ENCODE peak calls at places on chromosome 19, in ten cellular contexts. L is epithelial cell of esophagus, F is endodermal cell, O is prostate gland, H is thoracic aorta, V is fibroblast of villous mesenchyme, A is pancreas, I is left ventricle myocardium inferior, Q is GM12865, N is Peyer's patch. J is an unnamed sample.

GRCh38 chr19:16726916-16727315 is 7.3 kb downstream of the NWD1 start:
- DNase-seq in N (no peak), O (no peak), H (no peak), L (no peak), Q (no peak), I (no peak), F (no peak), V (no peak), A (no peak), J (no peak)

GRCh38 chr19:57665261-57665806 is 3.4 kb upstream of the ZSCAN4 start:
- DNase-seq in V (no peak), A (no peak), H (no peak), L (no peak), Q (no peak), F (no peak), O (no peak), I (no peak), N (no peak), J (no peak)

GRCh38 chr19:31181535-31181934 is 167.7 kb downstream of the TSHZ3 start:
- DNase-seq in N (no peak), Q (no peak), F (no peak), L (no peak), H (no peak), V (no peak), O (no peak), I (no peak), A (no peak), J (no peak)

GRCh38 chr19:19643158-19644053 is at the start of gene GMIP:
- DNase-seq in F (peak), O (peak), I (peak), V (peak), N (peak), A (peak), H (no peak), Q (peak), L (peak), J (peak)

GRCh38 chr19:17886515-17886914 is 14.8 kb downstream of the SLC5A5 start:
- DNase-seq in V (no peak), Q (peak), L (no peak), A (no peak), H (no peak), O (no peak), I (no peak), F (no peak), N (no peak), J (no peak)

GRCh38 chr19:50412419-50412818 is 6.3 kb upstream of the SPIB start:
- DNase-seq in N (no peak), O (no peak), Q (no peak), L (no peak), F (no peak), A (no peak), H (no peak), I (no peak), V (no peak), J (no peak)

GRCh38 chr19:10866495-10866894 is 4.9 kb upstream of the CARM1 start:
- DNase-seq in O (no peak), F (no peak), I (no peak), N (no peak), L (no peak), V (no peak), A (no peak), Q (no peak), H (no peak), J (no peak)

GRCh38 chr19:35988824-35989223 is 6.2 kb upstream of the SDHAF1 start:
- DNase-seq in O (no peak), H (no peak), A (no peak), Q (no peak), F (no peak), L (no peak), I (no peak), N (no peak), V (no peak), J (no peak)

GRCh38 chr19:35822579-35822978 is 9.9 kb upstream of the PRODH2 start:
- DNase-seq in O (no peak), A (no peak), H (no peak), F (no peak), I (no peak), N (no peak), Q (no peak), V (no peak), L (no peak), J (no peak)

GRCh38 chr19:55460670-55461258 is 678 bp downstream of the ISOC2 start:
- DNase-seq in L (peak), O (peak), V (peak), I (peak), H (peak), Q (peak), A (peak), F (peak), N (peak), J (peak)

DNA sequence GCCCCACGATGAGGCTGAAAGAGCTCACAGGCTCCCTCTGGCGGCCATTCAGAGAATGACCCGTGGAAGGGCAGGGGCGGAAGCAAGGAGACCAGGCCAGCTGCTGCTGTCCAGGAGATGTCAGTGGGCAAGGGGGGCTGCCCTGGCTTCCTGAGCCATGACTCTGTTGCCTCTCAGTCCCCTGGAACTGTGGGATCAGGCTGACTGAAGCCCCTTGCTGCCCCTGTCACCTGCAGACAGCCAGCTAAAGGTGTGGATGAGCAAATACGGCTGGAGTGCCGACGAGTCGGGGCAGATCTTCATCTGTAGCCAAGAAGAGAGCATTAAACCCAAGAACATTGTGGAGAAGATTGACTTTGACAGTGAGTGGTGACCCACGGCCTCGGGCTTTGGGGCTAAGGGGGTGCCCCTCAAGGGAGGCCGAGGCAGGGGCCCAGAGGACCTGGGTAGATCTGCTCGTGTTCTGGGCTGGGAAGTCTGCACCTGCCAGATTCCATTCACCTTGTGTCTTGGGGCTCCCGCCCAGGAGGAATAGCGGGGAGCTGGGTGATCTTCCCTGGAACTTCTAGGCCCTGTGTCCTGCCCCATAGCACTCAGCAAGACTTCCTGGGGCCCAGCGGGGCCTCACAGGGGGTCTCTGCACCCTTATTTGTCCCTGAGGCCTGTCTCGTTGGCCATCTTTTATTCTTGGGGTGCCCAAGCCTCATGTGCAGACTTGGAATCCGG is 12.5 kb upstream of the ACTN4 start:
- DNase-seq in O (peak), Q (peak), F (peak), N (peak), V (peak), A (peak), I (peak), L (peak), H (no peak), J (no peak)
- TF ChIP-seq CTCF in O (peak), Q (peak), F (peak), N (peak), V (peak), A (peak), I (peak), L (peak), H (peak), J (peak)

GRCh38 chr19:1854032-1854541 is 5.8 kb upstream of the REXO1 start:
- DNase-seq in I (no peak), F (no peak), A (no peak), V (no peak), L (no peak), N (no peak), H (no peak), O (no peak), Q (no peak), J (no peak)

GRCh38 chr19:1855828-1856255 is 7.5 kb downstream of the KLF16 start:
- DNase-seq in I (no peak), N (no peak), H (no peak), O (no peak), L (no peak), F (peak), V (no peak), A (no peak), Q (peak), J (peak)

GRCh38 chr19:1854542-1855039 is 6.3 kb upstream of the REXO1 start:
- DNase-seq in V (no peak), N (no peak), I (peak), O (peak), L (no peak), Q (no peak), A (no peak), H (no peak), F (no peak), J (no peak)

GRCh38 chr19:1856345-1856697 is 7.1 kb downstream of the KLF16 start:
- DNase-seq in Q (no peak), V (no peak), L (no peak), N (no peak), I (no peak), F (no peak), H (no peak), O (no peak), A (no peak), J (no peak)

DNA sequence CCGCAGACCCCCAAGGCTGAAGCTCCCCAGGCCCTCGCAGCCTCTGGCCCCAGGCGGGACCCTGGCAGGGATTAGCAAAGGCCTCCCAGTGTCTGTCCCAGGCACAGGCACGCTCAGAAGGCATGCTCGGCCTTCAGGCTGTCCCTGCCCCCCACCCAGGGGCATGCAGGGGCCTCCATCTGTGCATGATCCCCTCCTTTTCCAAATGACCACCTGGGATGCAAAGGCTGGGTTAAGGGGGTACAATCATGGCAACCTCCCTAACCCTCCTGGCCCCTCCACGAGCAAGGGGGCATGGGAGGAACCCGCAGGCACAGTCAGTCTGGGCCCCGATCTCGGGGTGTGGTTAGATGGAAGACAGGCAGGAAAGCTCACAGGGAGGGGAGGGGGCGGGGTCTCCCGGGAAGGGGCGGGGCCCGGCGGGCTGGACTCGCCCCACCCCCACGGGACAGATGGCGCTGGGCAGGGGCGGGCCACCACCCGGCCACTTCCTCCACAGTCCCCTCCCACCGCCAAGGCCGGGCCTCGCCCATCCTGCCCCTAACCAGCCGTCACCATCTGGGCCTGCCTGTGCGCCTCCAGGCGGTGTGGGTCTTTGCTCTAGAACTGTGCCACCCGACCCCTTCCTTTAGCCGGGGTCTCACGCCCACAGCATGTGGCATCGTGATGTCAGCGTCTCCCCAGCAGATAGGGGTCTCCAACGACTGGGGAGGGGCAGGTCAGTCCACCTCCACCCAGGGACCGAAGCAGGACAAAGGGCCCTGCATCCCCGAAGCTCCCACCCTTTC is 7.0 kb upstream of the REXO1 start:
- DNase-seq in I (peak), H (no peak), L (peak), O (peak), A (peak), N (peak), F (peak), V (peak), Q (peak), J (peak)
- H3K4me3 ChIP-seq in I (peak), H (peak), L (peak), O (no peak), A (no peak), N (peak), F (peak), V (peak), Q (peak), J (peak)

GRCh38 chr19:42324655-42325307 is 654 bp upstream of the MEGF8 start:
- DNase-seq in Q (no peak), F (peak), O (no peak), A (peak), I (no peak), V (no peak), N (no peak), L (no peak), H (no peak), J (no peak)
- TF ChIP-seq CTCF in Q (no peak), F (peak), O (no peak), A (no peak), I (no peak), V (no peak), N (no peak), L (no peak), H (peak), J (no peak)

DNA sequence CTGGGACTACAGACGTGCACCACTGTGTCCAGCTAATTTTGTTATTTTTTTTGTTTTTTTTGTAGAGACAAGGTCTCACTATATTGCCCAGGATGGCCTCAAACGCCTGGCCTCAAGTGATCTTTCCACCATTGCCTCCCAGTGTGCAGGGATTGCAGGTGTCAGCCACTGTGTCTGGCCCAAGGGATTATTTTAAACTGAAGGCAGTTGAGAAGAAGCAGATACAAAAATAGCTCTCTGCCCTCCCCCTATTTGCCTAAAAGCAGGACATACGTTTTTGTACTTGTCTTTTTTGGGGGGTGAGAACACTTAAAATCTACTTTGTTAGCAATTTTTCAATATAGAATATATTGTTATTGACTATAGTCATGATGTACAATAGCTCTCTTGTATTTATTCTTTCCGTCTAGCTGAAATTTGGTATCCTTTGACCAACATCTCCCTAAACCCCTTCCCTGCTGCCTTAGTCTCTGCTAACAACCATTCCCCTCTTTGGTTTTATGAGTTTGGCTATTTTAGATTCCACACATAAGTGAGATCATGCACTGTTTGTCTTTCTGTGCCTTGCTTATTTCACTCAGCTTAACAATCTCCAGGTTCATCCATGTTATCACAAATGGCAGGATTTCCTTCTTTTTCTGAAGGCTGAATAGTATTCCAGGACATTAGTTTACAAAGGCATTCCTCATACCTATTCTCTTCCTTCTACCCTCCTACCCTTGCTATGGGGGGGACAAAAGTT is 34.9 kb downstream of the ADGRE3 start:
- DNase-seq in H (no peak), V (no peak), N (no peak), A (no peak), I (no peak), O (no peak), Q (no peak), L (no peak), F (no peak), J (no peak)
- H3K4me3 ChIP-seq in H (no peak), V (no peak), N (no peak), A (no peak), I (no peak), O (no peak), Q (no peak), L (no peak), F (no peak), J (no peak)

GRCh38 chr19:23440207-23440606 is 44.9 kb upstream of the ZNF91 start:
- DNase-seq in Q (no peak), A (no peak), L (no peak), H (no peak), V (no peak), N (no peak), O (no peak), I (no peak), F (peak), J (no peak)
- TF ChIP-seq CTCF in Q (no peak), A (no peak), L (peak), H (no peak), V (no peak), N (peak), O (no peak), I (no peak), F (no peak), J (no peak)

DNA sequence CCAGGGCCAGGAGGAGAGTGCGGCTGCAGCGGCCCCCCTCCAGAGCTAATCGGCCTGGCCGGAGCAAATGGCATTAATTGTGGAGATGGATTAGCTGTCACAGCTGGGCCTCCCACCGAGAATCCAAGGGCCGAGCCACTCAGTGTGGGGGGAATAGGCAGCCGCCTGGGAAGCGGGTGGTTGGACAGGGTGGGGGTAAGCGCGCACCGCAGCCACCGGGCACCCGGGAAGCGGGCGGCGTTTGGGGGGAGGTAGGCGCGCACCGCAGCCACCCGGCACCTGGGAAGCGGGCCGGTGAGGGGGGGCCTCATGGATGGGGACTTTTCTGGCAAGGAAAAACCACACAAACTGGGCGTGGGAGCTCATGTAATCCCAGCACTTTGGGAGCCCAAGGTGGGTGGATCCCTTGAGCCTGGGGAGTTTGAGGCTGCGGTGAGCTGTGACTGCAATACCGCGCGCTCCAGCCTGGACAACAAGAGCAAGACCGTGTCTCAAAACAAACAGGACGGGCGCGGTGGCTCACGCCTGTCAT is 9.7 kb downstream of the R3HDM4 start:
- DNase-seq in I (no peak), N (no peak), O (no peak), Q (no peak), H (no peak), A (no peak), V (peak), F (peak), L (no peak), J (no peak)
- H3K4me3 ChIP-seq in I (no peak), N (no peak), O (no peak), Q (no peak), H (no peak), A (no peak), V (no peak), F (no peak), L (no peak), J (no peak)

GRCh38 chr19:8017808-8018207 is 12.4 kb upstream of the ELAVL1 start:
- DNase-seq in V (no peak), N (peak), I (no peak), F (peak), H (no peak), O (no peak), L (no peak), A (no peak), Q (peak), J (no peak)
- TF ChIP-seq CTCF in V (peak), N (peak), I (no peak), F (peak), H (no peak), O (no peak), L (no peak), A (no peak), Q (peak), J (no peak)